ENCODE peak calls at places on chromosomes 16 and 17, in four cellular contexts. H is WTC11, N is K562, Q is HepG2. F is an unnamed sample.

GRCh38 chr17:8846768-8847211 is 20.7 kb downstream of the PIK3R6 start:
- DNase-seq in N (peak), Q (peak), H (no peak), F (peak)

GRCh38 chr17:20922128-20922670 is 120.6 kb downstream of the USP22 start:
- DNase-seq in N (no peak), Q (no peak), H (no peak), F (no peak)

GRCh38 chr16:49876716-49877129 is 20.8 kb upstream of the ZNF423 start:
- DNase-seq in N (peak), H (peak), Q (no peak), F (peak)

GRCh38 chr16:66603537-66604375 is 748 bp upstream of the CMTM3 start:
- DNase-seq in N (peak), Q (peak), H (peak), F (peak)

GRCh38 chr17:78184311-78184710 is 2.5 kb downstream of the TK1 start:
- DNase-seq in N (no peak), H (no peak), Q (no peak), F (no peak)

GRCh38 chr17:3732171-3732570 is 8.5 kb downstream of the HASPIN start:
- DNase-seq in H (no peak), Q (peak), N (no peak), F (peak)

GRCh38 chr17:32831627-32832243 is 45.2 kb downstream of the MYO1D start:
- DNase-seq in H (no peak), Q (no peak), N (no peak), F (no peak)

GRCh38 chr17:79081571-79082276 is 7.1 kb downstream of the ENGASE start:
- DNase-seq in N (no peak), Q (no peak), H (no peak), F (no peak)

GRCh38 chr17:30964878-30965277 is 6.0 kb upstream of the RNF135 start:
- DNase-seq in Q (no peak), N (no peak), H (no peak), F (no peak)

GRCh38 chr16:65415460-65415859 is 293.6 kb upstream of the CDH11 start:
- DNase-seq in N (no peak), Q (no peak), H (no peak), F (no peak)

GRCh38 chr16:48628359-48628985 is 18.5 kb upstream of the N4BP1 start:
- DNase-seq in H (no peak), N (no peak), Q (no peak), F (no peak)

GRCh38 chr16:88908307-88908706 is 41.8 kb upstream of the PABPN1L start:
- DNase-seq in H (no peak), Q (no peak), N (no peak), F (no peak)

GRCh38 chr16:81493755-81494433 is 49.3 kb downstream of the CMIP start:
- DNase-seq in N (peak), H (no peak), Q (peak), F (peak)

GRCh38 chr16:30651124-30652004 is 604 bp downstream of the PRR14 start:
- DNase-seq in N (peak), H (peak), Q (peak), F (peak)

GRCh38 chr16:56163089-56163488 is 28.2 kb upstream of the GNAO1 start:
- DNase-seq in N (no peak), Q (no peak), H (no peak), F (no peak)

DNA sequence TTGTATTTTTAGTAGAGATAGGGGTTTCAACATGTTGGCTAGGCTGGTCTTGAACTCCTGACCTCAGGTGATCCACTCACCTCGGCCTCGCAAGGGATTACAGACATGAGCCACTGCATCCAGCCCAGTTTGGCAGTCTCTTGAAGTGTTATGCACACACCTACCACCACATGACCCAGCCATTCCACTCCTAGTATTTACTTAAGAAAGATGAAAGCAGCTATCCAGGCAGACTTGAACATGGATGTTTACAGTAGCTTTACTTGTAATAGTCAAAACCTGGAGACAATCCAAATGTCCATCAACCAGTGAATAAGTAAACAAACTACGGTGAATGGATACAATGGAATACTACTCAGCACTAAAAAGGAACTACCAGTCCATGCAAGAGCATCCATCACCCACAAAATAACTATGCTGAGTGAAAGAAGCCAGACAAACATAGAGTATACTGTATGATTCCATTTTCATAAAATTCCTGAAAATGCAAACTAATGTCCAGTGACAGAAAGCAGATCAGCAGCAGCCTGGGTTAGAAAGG is 37.8 kb upstream of the RASD1 start:
- DNase-seq in Q (peak), H (no peak), N (no peak), F (peak)
- TF ChIP-seq NR3C1 in Q (no peak), H (no peak), N (no peak), F (no peak)

GRCh38 chr17:83177611-83178532 is 98.5 kb downstream of the METRNL start:
- DNase-seq in H (peak), N (no peak), Q (no peak), F (no peak)

GRCh38 chr17:83176272-83176955 is 97.0 kb downstream of the METRNL start:
- DNase-seq in N (no peak), H (peak), Q (no peak), F (no peak)

GRCh38 chr17:83178533-83179201 is 99.3 kb downstream of the METRNL start:
- DNase-seq in H (peak), N (no peak), Q (no peak), F (no peak)

GRCh38 chr17:83175551-83176271 is 96.3 kb downstream of the METRNL start:
- DNase-seq in N (no peak), H (no peak), Q (no peak), F (no peak)

GRCh38 chr17:83176956-83177583 is 97.7 kb downstream of the METRNL start:
- DNase-seq in N (no peak), H (peak), Q (no peak), F (no peak)
- TF ChIP-seq NR3C1 in N (no peak), H (no peak), Q (no peak), F (no peak)

GRCh38 chr17:14157822-14158221 is 78.8 kb downstream of the CDRT15 start:
- DNase-seq in N (no peak), H (no peak), Q (no peak), F (no peak)

GRCh38 chr17:14153374-14153773 is 83.3 kb downstream of the CDRT15 start:
- DNase-seq in Q (no peak), H (no peak), N (no peak), F (no peak)

GRCh38 chr17:14156689-14157088 is 80.0 kb downstream of the CDRT15 start:
- DNase-seq in N (no peak), Q (peak), H (no peak), F (no peak)

GRCh38 chr17:14161419-14161818 is 75.2 kb downstream of the CDRT15 start:
- DNase-seq in H (no peak), Q (no peak), N (peak), F (no peak)

GRCh38 chr17:14158707-14159106 is 78.0 kb downstream of the CDRT15 start:
- DNase-seq in Q (no peak), N (no peak), H (no peak), F (no peak)
- TF ChIP-seq NR3C1 in Q (no peak), N (no peak), H (no peak), F (no peak)

DNA sequence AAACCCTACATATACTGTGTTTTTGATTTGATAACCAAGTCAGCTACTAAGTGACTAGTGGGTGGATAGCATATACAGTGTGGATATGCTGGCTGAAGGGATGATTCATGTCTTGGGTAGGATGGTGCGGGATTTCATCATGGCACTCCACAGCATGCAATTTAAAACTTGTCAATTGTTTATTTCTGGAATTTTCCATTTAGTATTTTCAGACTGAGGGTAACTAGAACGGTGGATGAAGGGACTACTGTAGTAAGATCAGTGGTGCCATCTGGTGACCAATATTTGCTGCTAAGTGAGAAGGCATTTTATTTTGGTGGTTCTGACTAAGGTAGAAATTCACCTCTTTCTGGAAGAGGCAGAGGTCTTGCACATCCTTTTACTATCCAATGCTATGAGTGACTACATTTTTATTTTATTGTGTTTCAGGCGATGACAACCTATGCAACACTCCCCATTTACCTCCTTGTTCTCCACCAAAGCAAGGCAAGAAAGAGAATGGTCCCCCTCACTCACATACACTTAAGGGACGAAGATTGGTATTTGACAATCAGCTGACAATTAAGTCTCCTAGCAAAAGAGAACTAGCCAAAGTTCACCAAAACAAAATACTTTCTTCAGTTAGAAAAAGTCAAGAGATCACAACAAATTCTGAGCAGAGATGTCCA is 3.1 kb downstream of the CDC6 start:
- DNase-seq in Q (peak), H (no peak), N (no peak), F (peak)
- TF ChIP-seq NR3C1 in Q (no peak), H (no peak), N (no peak), F (no peak)

GRCh38 chr16:1053700-1054368 is 18.7 kb upstream of the SSTR5 start:
- DNase-seq in N (no peak), H (no peak), Q (no peak), F (no peak)

GRCh38 chr16:1052791-1053521 is 19.6 kb upstream of the SSTR5 start:
- DNase-seq in H (no peak), Q (no peak), N (no peak), F (no peak)

GRCh38 chr16:1055557-1055924 is 17.0 kb upstream of the SSTR5 start:
- DNase-seq in Q (no peak), H (no peak), N (no peak), F (no peak)

GRCh38 chr16:1056196-1056595 is 16.4 kb upstream of the SSTR5 start:
- DNase-seq in N (no peak), Q (no peak), H (no peak), F (no peak)

GRCh38 chr16:1054660-1055556 is 17.6 kb upstream of the SSTR5 start:
- DNase-seq in N (peak), Q (peak), H (peak), F (peak)
- TF ChIP-seq NR3C1 in N (no peak), Q (no peak), H (no peak), F (no peak)

GRCh38 chr17:81254955-81255717 is 16.0 kb downstream of the NDUFAF8 start:
- DNase-seq in N (peak), Q (peak), H (peak), F (peak)
- TF ChIP-seq NR3C1 in N (no peak), Q (no peak), H (no peak), F (no peak)

DNA sequence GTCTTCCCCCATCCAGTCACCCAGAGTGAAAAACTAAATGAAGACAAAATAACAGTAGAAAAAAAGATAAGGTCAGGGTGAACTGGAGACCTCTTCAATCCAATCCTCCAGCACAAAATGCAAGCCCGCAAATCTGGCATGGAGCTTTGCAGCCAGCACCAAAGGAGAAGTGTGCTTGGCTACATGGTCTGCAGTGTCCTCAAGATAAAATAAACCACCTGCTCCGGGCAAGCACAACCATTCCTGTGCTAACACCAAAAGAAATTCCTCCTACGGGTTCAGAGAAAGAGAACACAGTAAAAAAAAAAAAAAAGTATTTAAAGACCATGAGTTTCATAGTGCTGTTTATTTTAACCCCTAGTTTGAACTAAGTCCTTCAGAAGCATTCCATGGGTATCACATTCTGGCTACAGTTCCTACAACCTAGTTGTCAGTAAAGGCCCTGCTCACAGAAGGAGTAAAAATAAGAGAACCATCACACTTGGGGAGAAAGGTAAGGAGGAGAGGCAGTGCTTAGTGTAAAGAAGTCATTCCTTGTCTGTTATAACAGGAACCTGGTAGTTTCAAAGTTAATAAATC is 109.1 kb downstream of the GAS7 start:
- DNase-seq in H (no peak), N (no peak), Q (no peak), F (no peak)
- TF ChIP-seq NR3C1 in H (no peak), N (no peak), Q (no peak), F (no peak)

DNA sequence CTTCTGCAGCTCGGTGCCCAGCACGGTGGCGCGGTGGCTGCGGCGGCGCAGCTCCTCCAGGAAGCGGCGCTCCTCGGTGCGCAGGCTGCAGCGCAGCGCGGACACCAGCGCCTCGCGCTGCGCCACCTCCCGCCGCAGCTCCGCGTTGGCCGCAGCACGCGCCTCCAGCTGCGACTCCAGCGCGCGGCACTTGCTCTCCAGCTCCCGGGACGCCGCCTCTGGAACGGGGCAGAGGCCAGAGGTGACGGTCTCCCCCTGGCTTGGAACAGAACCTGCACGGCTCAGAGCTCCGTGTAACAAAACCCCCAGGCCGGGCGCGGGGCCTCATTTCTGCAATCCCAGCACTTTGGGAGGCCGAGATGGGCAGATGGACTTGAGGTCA is 13.2 kb upstream of the CLUH start:
- DNase-seq in H (peak), Q (no peak), N (no peak), F (peak)
- TF ChIP-seq NR3C1 in H (no peak), Q (no peak), N (no peak), F (no peak)

GRCh38 chr17:66858182-66859083 is 23.5 kb downstream of the CACNG5 start:
- DNase-seq in Q (no peak), H (no peak), N (no peak), F (no peak)

GRCh38 chr17:66849851-66850580 is 15.1 kb downstream of the CACNG5 start:
- DNase-seq in H (no peak), N (no peak), Q (no peak), F (no peak)

GRCh38 chr17:66860204-66860603 is 25.3 kb downstream of the CACNG5 start:
- DNase-seq in H (no peak), Q (no peak), N (no peak), F (no peak)

GRCh38 chr17:66850692-66851091 is 15.8 kb downstream of the CACNG5 start:
- DNase-seq in H (no peak), N (no peak), Q (no peak), F (no peak)

GRCh38 chr17:66855204-66855603 is 20.3 kb downstream of the CACNG5 start:
- DNase-seq in N (peak), H (peak), Q (no peak), F (no peak)
- TF ChIP-seq NR3C1 in N (no peak), H (no peak), Q (no peak), F (no peak)

F was measured in A549.